ENCODE peak calls at places on chromosome 7, in eight cellular contexts. One of them, this sample, is unnamed.

GRCh38 chr7:4871930-4872675 is 10.3 kb upstream of the PAPOLB start:
- DNase-seq in activated gamma-delta T cell treated with anti-CD3 and anti-CD28 coated beads, Interleukin-2, amount 50 U/mL, for 16 hours: no peak
- DNase-seq in adrenal gland: no peak
- DNase-seq in stimulated activated CD4-positive, alpha-beta T cell treated with anti-CD3 and anti-CD28 coated beads, Interleukin-2, amount 100 ng/mL, for 24 hours: no peak
- DNase-seq in activated T-helper 1 cell treated with Interleukin-2 at 50 U/mL for 16 hours: no peak
- DNase-seq in BJ: no peak
- DNase-seq in fibroblast of gingiva: no peak
- DNase-seq in AG10803: no peak
- DNase-seq in this sample: no peak

GRCh38 chr7:159032310-159032709 is 112.4 kb downstream of the VIPR2 start:
- DNase-seq in activated gamma-delta T cell treated with anti-CD3 and anti-CD28 coated beads, Interleukin-2, amount 50 U/mL, for 16 hours: no peak
- DNase-seq in adrenal gland: no peak
- DNase-seq in stimulated activated CD4-positive, alpha-beta T cell treated with anti-CD3 and anti-CD28 coated beads, Interleukin-2, amount 100 ng/mL, for 24 hours: peak
- DNase-seq in activated T-helper 1 cell treated with Interleukin-2 at 50 U/mL for 16 hours: no peak
- DNase-seq in BJ: no peak
- DNase-seq in fibroblast of gingiva: no peak
- DNase-seq in AG10803: no peak
- DNase-seq in this sample: no peak

GRCh38 chr7:35558841-35559240 is 136.1 kb downstream of the HERPUD2 start:
- DNase-seq in activated gamma-delta T cell treated with anti-CD3 and anti-CD28 coated beads, Interleukin-2, amount 50 U/mL, for 16 hours: no peak
- DNase-seq in adrenal gland: no peak
- DNase-seq in stimulated activated CD4-positive, alpha-beta T cell treated with anti-CD3 and anti-CD28 coated beads, Interleukin-2, amount 100 ng/mL, for 24 hours: no peak
- DNase-seq in activated T-helper 1 cell treated with Interleukin-2 at 50 U/mL for 16 hours: no peak
- DNase-seq in BJ: no peak
- DNase-seq in fibroblast of gingiva: no peak
- DNase-seq in AG10803: no peak
- DNase-seq in this sample: no peak

GRCh38 chr7:76011437-76011836 is 17.0 kb upstream of the TMEM120A start:
- DNase-seq in activated gamma-delta T cell treated with anti-CD3 and anti-CD28 coated beads, Interleukin-2, amount 50 U/mL, for 16 hours: no peak
- DNase-seq in adrenal gland: no peak
- DNase-seq in stimulated activated CD4-positive, alpha-beta T cell treated with anti-CD3 and anti-CD28 coated beads, Interleukin-2, amount 100 ng/mL, for 24 hours: no peak
- DNase-seq in activated T-helper 1 cell treated with Interleukin-2 at 50 U/mL for 16 hours: no peak
- DNase-seq in BJ: peak
- DNase-seq in fibroblast of gingiva: peak
- DNase-seq in AG10803: peak
- DNase-seq in this sample: no peak

GRCh38 chr7:25124485-25125136 is 449 bp downstream of the CYCS start:
- DNase-seq in activated gamma-delta T cell treated with anti-CD3 and anti-CD28 coated beads, Interleukin-2, amount 50 U/mL, for 16 hours: no peak
- DNase-seq in adrenal gland: no peak
- DNase-seq in stimulated activated CD4-positive, alpha-beta T cell treated with anti-CD3 and anti-CD28 coated beads, Interleukin-2, amount 100 ng/mL, for 24 hours: peak
- DNase-seq in activated T-helper 1 cell treated with Interleukin-2 at 50 U/mL for 16 hours: no peak
- DNase-seq in BJ: no peak
- DNase-seq in fibroblast of gingiva: no peak
- DNase-seq in AG10803: peak
- DNase-seq in this sample: peak

GRCh38 chr7:100884741-100885439 is 4.6 kb downstream of the UFSP1 start:
- DNase-seq in activated gamma-delta T cell treated with anti-CD3 and anti-CD28 coated beads, Interleukin-2, amount 50 U/mL, for 16 hours: no peak
- DNase-seq in adrenal gland: no peak
- DNase-seq in stimulated activated CD4-positive, alpha-beta T cell treated with anti-CD3 and anti-CD28 coated beads, Interleukin-2, amount 100 ng/mL, for 24 hours: no peak
- DNase-seq in activated T-helper 1 cell treated with Interleukin-2 at 50 U/mL for 16 hours: peak
- DNase-seq in BJ: no peak
- DNase-seq in fibroblast of gingiva: no peak
- DNase-seq in AG10803: no peak
- DNase-seq in this sample: no peak

GRCh38 chr7:147492621-147493020 is 1097.9 kb upstream of the C7orf33 start:
- DNase-seq in activated gamma-delta T cell treated with anti-CD3 and anti-CD28 coated beads, Interleukin-2, amount 50 U/mL, for 16 hours: no peak
- DNase-seq in adrenal gland: no peak
- DNase-seq in stimulated activated CD4-positive, alpha-beta T cell treated with anti-CD3 and anti-CD28 coated beads, Interleukin-2, amount 100 ng/mL, for 24 hours: no peak
- DNase-seq in activated T-helper 1 cell treated with Interleukin-2 at 50 U/mL for 16 hours: no peak
- DNase-seq in BJ: no peak
- DNase-seq in fibroblast of gingiva: no peak
- DNase-seq in AG10803: no peak
- DNase-seq in this sample: no peak

GRCh38 chr7:156979711-156980110 is 30.2 kb downstream of the NOM1 start:
- DNase-seq in activated gamma-delta T cell treated with anti-CD3 and anti-CD28 coated beads, Interleukin-2, amount 50 U/mL, for 16 hours: no peak
- DNase-seq in adrenal gland: no peak
- DNase-seq in stimulated activated CD4-positive, alpha-beta T cell treated with anti-CD3 and anti-CD28 coated beads, Interleukin-2, amount 100 ng/mL, for 24 hours: no peak
- DNase-seq in activated T-helper 1 cell treated with Interleukin-2 at 50 U/mL for 16 hours: no peak
- DNase-seq in BJ: no peak
- DNase-seq in fibroblast of gingiva: no peak
- DNase-seq in AG10803: no peak
- DNase-seq in this sample: no peak

GRCh38 chr7:1665721-1666250 is 4.3 kb upstream of the ELFN1 start:
- DNase-seq in activated gamma-delta T cell treated with anti-CD3 and anti-CD28 coated beads, Interleukin-2, amount 50 U/mL, for 16 hours: no peak
- DNase-seq in adrenal gland: no peak
- DNase-seq in stimulated activated CD4-positive, alpha-beta T cell treated with anti-CD3 and anti-CD28 coated beads, Interleukin-2, amount 100 ng/mL, for 24 hours: no peak
- DNase-seq in activated T-helper 1 cell treated with Interleukin-2 at 50 U/mL for 16 hours: no peak
- DNase-seq in BJ: no peak
- DNase-seq in fibroblast of gingiva: no peak
- DNase-seq in AG10803: peak
- DNase-seq in this sample: no peak

GRCh38 chr7:152435384-152436278 is at the start of gene KMT2C:
- DNase-seq in activated gamma-delta T cell treated with anti-CD3 and anti-CD28 coated beads, Interleukin-2, amount 50 U/mL, for 16 hours: peak
- DNase-seq in adrenal gland: peak
- DNase-seq in stimulated activated CD4-positive, alpha-beta T cell treated with anti-CD3 and anti-CD28 coated beads, Interleukin-2, amount 100 ng/mL, for 24 hours: peak
- DNase-seq in activated T-helper 1 cell treated with Interleukin-2 at 50 U/mL for 16 hours: peak
- DNase-seq in BJ: no peak
- DNase-seq in fibroblast of gingiva: peak
- DNase-seq in AG10803: peak
- DNase-seq in this sample: peak

GRCh38 chr7:99559276-99559915 is 954 bp downstream of the ZNF655 start:
- DNase-seq in activated gamma-delta T cell treated with anti-CD3 and anti-CD28 coated beads, Interleukin-2, amount 50 U/mL, for 16 hours: no peak
- DNase-seq in adrenal gland: no peak
- DNase-seq in stimulated activated CD4-positive, alpha-beta T cell treated with anti-CD3 and anti-CD28 coated beads, Interleukin-2, amount 100 ng/mL, for 24 hours: no peak
- DNase-seq in activated T-helper 1 cell treated with Interleukin-2 at 50 U/mL for 16 hours: no peak
- DNase-seq in BJ: no peak
- DNase-seq in fibroblast of gingiva: no peak
- DNase-seq in AG10803: peak
- DNase-seq in this sample: no peak

GRCh38 chr7:128833148-128833938 is 3.1 kb downstream of the FLNC start:
- DNase-seq in activated gamma-delta T cell treated with anti-CD3 and anti-CD28 coated beads, Interleukin-2, amount 50 U/mL, for 16 hours: no peak
- DNase-seq in adrenal gland: no peak
- DNase-seq in stimulated activated CD4-positive, alpha-beta T cell treated with anti-CD3 and anti-CD28 coated beads, Interleukin-2, amount 100 ng/mL, for 24 hours: no peak
- DNase-seq in activated T-helper 1 cell treated with Interleukin-2 at 50 U/mL for 16 hours: no peak
- DNase-seq in BJ: no peak
- DNase-seq in fibroblast of gingiva: peak
- DNase-seq in AG10803: peak
- DNase-seq in this sample: no peak

GRCh38 chr7:116942503-116942902 is 10.8 kb upstream of the ST7 start:
- DNase-seq in activated gamma-delta T cell treated with anti-CD3 and anti-CD28 coated beads, Interleukin-2, amount 50 U/mL, for 16 hours: no peak
- DNase-seq in adrenal gland: no peak
- DNase-seq in stimulated activated CD4-positive, alpha-beta T cell treated with anti-CD3 and anti-CD28 coated beads, Interleukin-2, amount 100 ng/mL, for 24 hours: no peak
- DNase-seq in activated T-helper 1 cell treated with Interleukin-2 at 50 U/mL for 16 hours: no peak
- DNase-seq in BJ: no peak
- DNase-seq in fibroblast of gingiva: no peak
- DNase-seq in AG10803: no peak
- DNase-seq in this sample: no peak

GRCh38 chr7:126803060-126803665 is 449.6 kb downstream of the GRM8 start:
- DNase-seq in activated gamma-delta T cell treated with anti-CD3 and anti-CD28 coated beads, Interleukin-2, amount 50 U/mL, for 16 hours: no peak
- DNase-seq in adrenal gland: peak
- DNase-seq in stimulated activated CD4-positive, alpha-beta T cell treated with anti-CD3 and anti-CD28 coated beads, Interleukin-2, amount 100 ng/mL, for 24 hours: peak
- DNase-seq in activated T-helper 1 cell treated with Interleukin-2 at 50 U/mL for 16 hours: no peak
- DNase-seq in BJ: peak
- DNase-seq in fibroblast of gingiva: peak
- DNase-seq in AG10803: peak
- DNase-seq in this sample: peak

GRCh38 chr7:112286294-112287086 is 80.0 kb downstream of the ZNF277 start:
- DNase-seq in activated gamma-delta T cell treated with anti-CD3 and anti-CD28 coated beads, Interleukin-2, amount 50 U/mL, for 16 hours: no peak
- DNase-seq in adrenal gland: no peak
- DNase-seq in stimulated activated CD4-positive, alpha-beta T cell treated with anti-CD3 and anti-CD28 coated beads, Interleukin-2, amount 100 ng/mL, for 24 hours: no peak
- DNase-seq in activated T-helper 1 cell treated with Interleukin-2 at 50 U/mL for 16 hours: no peak
- DNase-seq in BJ: no peak
- DNase-seq in fibroblast of gingiva: no peak
- DNase-seq in AG10803: no peak
- DNase-seq in this sample: no peak

GRCh38 chr7:66452165-66452564 is 176.5 kb upstream of the KCTD7 start:
- DNase-seq in activated gamma-delta T cell treated with anti-CD3 and anti-CD28 coated beads, Interleukin-2, amount 50 U/mL, for 16 hours: no peak
- DNase-seq in adrenal gland: no peak
- DNase-seq in stimulated activated CD4-positive, alpha-beta T cell treated with anti-CD3 and anti-CD28 coated beads, Interleukin-2, amount 100 ng/mL, for 24 hours: no peak
- DNase-seq in activated T-helper 1 cell treated with Interleukin-2 at 50 U/mL for 16 hours: no peak
- DNase-seq in BJ: no peak
- DNase-seq in fibroblast of gingiva: no peak
- DNase-seq in AG10803: peak
- DNase-seq in this sample: no peak

This sample was measured in erythroblast.